ENCODE peak calls at places on chromosomes 6 and 20, in six cellular contexts. G is right atrium auricular region, O is T-cell, Y is NT2/D1, A is nephron progenitor cell, R is GM23338. W is an unnamed sample.

GRCh38 chr6:139853302-139853992 is 479.0 kb upstream of the CITED2 start:
- DNase-seq in A (peak), G (no peak), Y (no peak), O (no peak), R (no peak), W (no peak)

GRCh38 chr20:20580139-20580538 is 132.3 kb downstream of the RALGAPA2 start:
- DNase-seq in A (no peak), R (peak), G (no peak), Y (peak), O (no peak), W (no peak)

GRCh38 chr6:125957845-125958244 is 1.3 kb downstream of the HINT3 start:
- DNase-seq in O (no peak), R (peak), A (no peak), Y (no peak), G (no peak), W (no peak)

GRCh38 chr6:40914005-40914404 is 125.0 kb downstream of the UNC5CL start:
- DNase-seq in A (no peak), O (no peak), G (no peak), Y (no peak), R (no peak), W (no peak)

GRCh38 chr20:19317240-19318069 is 105.0 kb downstream of the SLC24A3 start:
- DNase-seq in O (no peak), G (peak), A (no peak), Y (no peak), R (no peak), W (peak)

GRCh38 chr20:11311659-11312058 is 606.0 kb upstream of the BTBD3 start:
- DNase-seq in O (no peak), Y (no peak), G (no peak), R (no peak), A (no peak), W (no peak)

GRCh38 chr6:125983246-125983945 is 2.9 kb upstream of the TRMT11 start:
- DNase-seq in Y (no peak), R (no peak), O (no peak), G (no peak), A (no peak), W (no peak)

GRCh38 chr6:5541751-5542432 is 280.6 kb downstream of the FARS2 start:
- DNase-seq in G (no peak), O (no peak), A (no peak), Y (peak), R (peak), W (no peak)

GRCh38 chr6:98787961-98788360 is 46.4 kb upstream of the POU3F2 start:
- DNase-seq in G (no peak), R (peak), O (no peak), Y (no peak), A (no peak), W (peak)

GRCh38 chr20:3887870-3888614 is 1.1 kb upstream of the PANK2 start:
- DNase-seq in O (no peak), G (peak), Y (no peak), A (no peak), R (peak), W (peak)